ENCODE peak calls at places on chromosomes 11 and 22, in eight cellular contexts. K is AG10803, I is adrenal gland, P is epithelial cell of esophagus, J is body of pancreas, B is hepatocyte, W is cardiac muscle cell, N is astrocyte of the spinal cord. L is an unnamed sample.

GRCh38 chr11:64122411-64123101 is 43.4 kb downstream of the MACROD1 start:
- DNase-seq in N (no peak), I (no peak), B (no peak), J (no peak), W (no peak), K (no peak), P (no peak), L (no peak)

GRCh38 chr11:69144316-69144715 is 11.4 kb upstream of the SMIM38 start:
- DNase-seq in N (no peak), W (no peak), B (no peak), P (peak), J (no peak), I (no peak), K (peak), L (no peak)

GRCh38 chr11:78647986-78648875 is 73.6 kb upstream of the NARS2 start:
- DNase-seq in W (no peak), I (no peak), J (no peak), N (no peak), K (no peak), B (no peak), P (no peak), L (no peak)

GRCh38 chr11:69292221-69292648 is 1.7 kb upstream of the MYEOV start:
- DNase-seq in P (peak), J (no peak), N (no peak), I (peak), B (no peak), W (peak), K (peak), L (peak)

GRCh38 chr22:20964799-20965103 is 2.3 kb upstream of the AIFM3 start:
- DNase-seq in J (no peak), K (no peak), P (no peak), N (no peak), B (no peak), W (no peak), I (no peak), L (no peak)

GRCh38 chr11:13368041-13368446 is 90.5 kb downstream of the BMAL1 start:
- DNase-seq in P (peak), I (no peak), N (peak), K (peak), J (no peak), W (no peak), B (no peak), L (no peak)

GRCh38 chr22:35761037-35761436 is 43.4 kb downstream of the APOL5 start:
- DNase-seq in J (no peak), N (no peak), P (peak), B (no peak), I (peak), W (peak), K (peak), L (peak)

GRCh38 chr22:32764330-32765116 is 37.0 kb upstream of the TIMP3 start:
- DNase-seq in K (peak), I (peak), W (peak), P (peak), J (peak), B (peak), N (peak), L (peak)

GRCh38 chr22:48153726-48154125 is 1391.3 kb downstream of the TBC1D22A start:
- DNase-seq in I (no peak), W (no peak), N (no peak), P (no peak), J (no peak), B (no peak), K (no peak), L (no peak)

GRCh38 chr11:130801287-130802146 is 114.8 kb downstream of the SNX19 start:
- DNase-seq in J (no peak), B (no peak), P (no peak), N (peak), K (peak), I (no peak), W (no peak), L (peak)

GRCh38 chr22:24208012-24208749 is 26.9 kb downstream of the SUSD2 start:
- DNase-seq in J (peak), B (peak), K (peak), W (peak), I (peak), P (peak), N (peak), L (peak)

GRCh38 chr11:132042296-132042695 is 671.9 kb downstream of the NTM start:
- DNase-seq in K (no peak), N (no peak), I (no peak), P (no peak), J (no peak), W (no peak), B (no peak), L (no peak)

GRCh38 chr22:24137595-24137994 is 43.7 kb upstream of the SUSD2 start:
- DNase-seq in K (peak), J (no peak), N (peak), B (peak), P (no peak), I (peak), W (peak), L (peak)

GRCh38 chr22:39583066-39583667 is 12.6 kb downstream of the CACNA1I start:
- DNase-seq in B (no peak), W (no peak), P (no peak), K (no peak), I (no peak), N (no peak), J (no peak), L (no peak)

GRCh38 chr22:49282596-49282995 is 545.1 kb downstream of the BRD1 start:
- DNase-seq in J (no peak), I (no peak), W (no peak), P (no peak), N (no peak), K (no peak), B (no peak), L (no peak)

GRCh38 chr11:64752106-64752970 is 7.4 kb downstream of the PYGM start:
- DNase-seq in P (no peak), I (no peak), J (no peak), K (no peak), W (no peak), N (no peak), B (no peak), L (no peak)

GRCh38 chr11:120714448-120714847 is 202.9 kb downstream of the GRIK4 start:
- DNase-seq in B (no peak), P (no peak), I (no peak), N (peak), K (no peak), W (no peak), J (no peak), L (peak)

GRCh38 chr11:120717042-120717441 is 205.5 kb downstream of the GRIK4 start:
- DNase-seq in I (no peak), P (no peak), N (no peak), B (no peak), K (no peak), J (no peak), W (no peak), L (no peak)

GRCh38 chr11:120717623-120718022 is 206.1 kb downstream of the GRIK4 start:
- DNase-seq in N (no peak), I (no peak), B (no peak), W (no peak), P (no peak), K (no peak), J (no peak), L (no peak)

GRCh38 chr11:120712862-120713770 is 201.6 kb downstream of the GRIK4 start:
- DNase-seq in N (no peak), P (no peak), K (no peak), B (no peak), J (no peak), W (no peak), I (no peak), L (no peak)

DNA sequence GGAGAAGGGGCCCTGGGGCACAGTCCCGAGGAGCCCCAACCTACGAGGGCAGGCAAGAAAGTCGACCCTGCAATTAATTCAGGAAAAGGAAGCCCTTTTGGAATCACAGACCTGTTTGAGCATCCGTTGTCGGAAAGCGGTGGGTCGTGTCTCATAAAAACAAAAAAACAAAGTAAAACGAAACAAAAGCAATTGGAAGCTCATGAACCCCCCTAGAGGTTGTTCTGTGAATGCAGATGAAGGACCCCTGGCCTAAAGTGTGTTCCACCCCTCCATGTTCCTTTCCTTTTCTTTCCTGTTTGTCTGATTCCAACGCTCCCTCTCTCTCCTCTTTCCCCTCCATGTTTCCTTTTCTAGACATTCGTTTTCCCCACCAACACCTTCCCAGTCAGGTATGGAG is 203.7 kb downstream of the GRIK4 start:
- DNase-seq in I (no peak), J (no peak), B (no peak), K (no peak), W (peak), P (no peak), N (no peak), L (peak)
- TF ChIP-seq CTCF in I (peak), J (peak), B (peak), K (peak), W (peak), P (no peak), N (peak), L (peak)

DNA sequence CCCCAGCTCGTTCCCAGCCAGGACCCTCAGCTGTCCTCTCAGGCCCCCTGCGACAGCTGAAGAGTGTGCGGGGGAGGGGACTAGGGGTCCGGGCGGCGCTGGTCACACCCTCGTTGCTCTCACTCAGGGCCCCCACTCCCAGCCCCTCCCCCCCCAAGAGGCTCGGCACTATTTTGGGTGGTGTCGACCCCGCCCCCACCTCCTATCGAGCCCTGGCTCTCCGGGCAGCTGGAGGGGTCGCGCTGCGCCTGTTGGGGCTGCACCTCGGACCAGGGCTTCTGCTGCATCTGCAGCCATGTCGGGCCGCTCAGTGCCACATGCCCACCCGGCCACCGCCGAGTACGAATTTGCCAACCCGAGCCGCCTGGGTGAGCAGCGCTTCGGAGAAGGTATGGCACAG is at the start of gene HSPB2:
- DNase-seq in W (no peak), B (no peak), I (no peak), J (no peak), K (no peak), P (no peak), N (no peak), L (no peak)
- H3K4me3 ChIP-seq in W (no peak), B (no peak), I (peak), J (no peak), K (peak), P (peak), N (peak), L (peak)

DNA sequence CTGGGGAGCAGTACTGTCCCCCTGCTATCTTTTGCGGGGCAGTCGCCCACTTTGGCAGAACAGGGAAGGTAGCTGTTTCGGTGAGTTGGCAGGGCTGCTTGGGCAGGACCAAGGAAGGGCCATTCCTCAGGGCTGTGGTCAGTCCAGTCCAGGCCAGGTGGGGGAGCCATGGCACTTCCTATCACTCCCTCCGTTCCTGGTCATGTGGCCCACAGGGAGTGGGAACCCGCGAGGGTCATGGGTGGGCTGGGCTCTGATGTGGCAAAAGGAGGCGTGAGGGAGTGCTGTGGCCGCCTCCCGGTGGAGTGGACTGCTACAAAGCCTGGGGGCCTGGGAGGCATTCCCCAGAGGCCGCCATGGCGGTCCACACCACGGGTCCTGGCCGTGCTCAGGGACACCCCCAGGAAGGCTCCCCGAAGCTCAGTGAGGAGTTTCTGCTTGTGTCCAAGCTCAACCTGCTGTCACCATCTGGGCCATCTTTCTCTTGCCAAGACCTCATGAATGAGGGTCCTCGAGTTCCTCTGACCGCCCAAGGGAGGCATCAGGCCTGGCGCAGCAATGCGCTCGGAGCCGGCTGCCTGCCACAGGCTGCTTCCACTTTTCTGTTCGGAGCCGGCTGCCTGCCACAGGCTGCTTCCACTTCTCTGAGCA is 11.9 kb downstream of the CHID1 start:
- DNase-seq in P (no peak), W (peak), I (peak), N (no peak), B (no peak), J (no peak), K (no peak), L (peak)
- TF ChIP-seq CTCF in P (no peak), W (peak), I (peak), N (peak), B (peak), J (no peak), K (peak), L (peak)

DNA sequence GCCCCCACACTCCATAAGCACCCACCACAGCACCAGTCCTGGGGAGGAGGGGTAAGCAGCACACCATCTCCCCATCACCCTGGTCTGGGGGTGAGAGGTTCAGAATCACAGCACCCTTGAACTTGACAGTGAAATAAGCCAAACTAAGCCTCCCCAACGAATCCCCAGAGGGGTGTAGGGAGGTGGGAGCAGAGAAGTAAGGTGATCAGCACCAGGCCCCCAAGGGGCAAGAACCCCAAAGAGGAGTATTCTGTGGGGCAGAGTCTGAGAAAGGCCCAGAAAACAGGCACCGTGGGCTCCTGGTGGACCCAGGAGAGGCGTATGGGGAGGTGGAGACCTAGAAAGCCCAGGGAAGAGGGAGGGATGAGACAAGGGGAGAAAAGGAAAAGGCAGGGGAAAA is 30.9 kb downstream of the ARAP1 start:
- DNase-seq in W (no peak), B (no peak), K (no peak), I (no peak), J (no peak), N (no peak), P (no peak), L (no peak)
- H3K4me3 ChIP-seq in W (no peak), B (peak), K (peak), I (peak), J (peak), N (peak), P (peak), L (peak)

GRCh38 chr22:36872084-36872483 is 11.3 kb downstream of the NCF4 start:
- DNase-seq in K (no peak), J (no peak), N (no peak), I (no peak), B (no peak), P (no peak), W (no peak), L (no peak)

GRCh38 chr22:36873614-36874308 is 13.0 kb downstream of the NCF4 start:
- DNase-seq in K (peak), P (peak), I (peak), J (peak), N (peak), W (peak), B (peak), L (peak)

GRCh38 chr22:36872866-36873498 is 12.2 kb downstream of the NCF4 start:
- DNase-seq in K (no peak), J (no peak), P (no peak), B (no peak), W (no peak), N (no peak), I (no peak), L (no peak)

GRCh38 chr22:36870250-36870649 is 9.4 kb downstream of the NCF4 start:
- DNase-seq in I (no peak), W (no peak), K (no peak), N (no peak), J (no peak), B (no peak), P (peak), L (no peak)

GRCh38 chr22:36871669-36872081 is 10.9 kb downstream of the NCF4 start:
- DNase-seq in J (no peak), K (no peak), B (peak), P (peak), N (no peak), I (no peak), W (no peak), L (no peak)
- TF ChIP-seq CTCF in J (no peak), K (no peak), B (no peak), P (no peak), N (no peak), I (no peak), W (peak), L (no peak)